ENCODE peak calls at places on chromosomes 11 and 22, in five cellular contexts. C is gastrocnemius medialis; K is foreskin fibroblast; H is CD4-positive, CD25-positive, alpha-beta regulatory T cell; P is IMR-90. D is an unnamed sample.
A peak's percentile ranks its signal among the peaks of the same experiment; 100 is the strongest.

GRCh38 chr11:12409621-12410005 is 32.2 kb downstream of the PARVA start:
- DNase-seq in C (no peak), K (peak; percentile 41), H (no peak), P (peak; percentile 20), D (no peak)

GRCh38 chr11:66467756-66468155 is 1.1 kb downstream of the PELI3 start:
- DNase-seq in C (no peak), K (no peak), H (peak; percentile 60), P (no peak), D (no peak)

GRCh38 chr11:503179-503981 is 3.7 kb downstream of the RNH1 start:
- DNase-seq in C (peak; percentile 71), K (peak; percentile 34), H (peak; percentile 33), P (peak; percentile 19), D (no peak)

GRCh38 chr22:25712661-25713400 is 29.2 kb upstream of the MYO18B start:
- DNase-seq in C (no peak), K (no peak), H (no peak), P (no peak), D (no peak)

GRCh38 chr22:50673231-50674126 is 856 bp downstream of the SHANK3 start:
- DNase-seq in C (no peak), K (no peak), H (no peak), P (no peak), D (no peak)

GRCh38 chr11:134040386-134041297 is 28.2 kb upstream of the JAM3 start:
- DNase-seq in C (no peak), K (no peak), H (no peak), P (peak; percentile 90), D (peak; percentile 54)

GRCh38 chr11:32136654-32137053 is 45.8 kb downstream of the RCN1 start:
- DNase-seq in C (no peak), K (no peak), H (no peak), P (no peak), D (no peak)

GRCh38 chr11:115716080-115716479 is 211.9 kb upstream of the CADM1 start:
- DNase-seq in C (no peak), K (no peak), H (no peak), P (no peak), D (no peak)

GRCh38 chr22:34804588-34804987 is 261.4 kb upstream of the ISX start:
- DNase-seq in C (no peak), K (no peak), H (no peak), P (no peak), D (no peak)

GRCh38 chr11:2121227-2122130 is 17.7 kb downstream of the IGF2 start:
- DNase-seq in C (no peak), K (no peak), H (no peak), P (no peak), D (no peak)

GRCh38 chr22:49046546-49047305 is 780.9 kb downstream of the BRD1 start:
- DNase-seq in C (no peak), K (no peak), H (peak; percentile 29), P (no peak), D (no peak)

GRCh38 chr11:117026593-117027330 is 71.5 kb downstream of the SIK3 start:
- DNase-seq in C (no peak), K (peak; percentile 78), H (peak; percentile 16), P (peak; percentile 90), D (peak; percentile 31)

GRCh38 chr11:28569099-28569498 is 460.9 kb downstream of the METTL15 start:
- DNase-seq in C (no peak), K (no peak), H (no peak), P (no peak), D (no peak)

DNA sequence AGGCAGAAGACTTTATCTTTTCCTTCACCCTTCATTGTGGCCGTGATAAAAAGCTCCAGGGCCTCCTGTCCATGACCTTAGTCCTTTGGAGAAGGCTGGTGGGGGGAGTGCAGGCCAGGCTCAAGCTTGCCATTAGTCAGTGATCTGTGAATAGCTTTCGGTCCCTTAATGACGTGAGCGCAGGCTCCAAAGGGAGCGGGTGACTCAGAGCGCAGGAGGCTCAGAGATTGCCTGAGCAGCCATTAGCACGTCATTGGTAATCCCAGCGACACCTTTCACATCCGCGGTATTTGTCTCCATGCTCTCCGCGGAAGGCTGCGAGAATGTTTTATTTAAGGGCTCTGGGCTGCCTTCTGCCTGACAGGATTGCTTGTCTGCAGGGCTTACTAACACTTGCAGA is 458.5 kb downstream of the METTL15 start:
- DNase-seq in C (peak; percentile 71), K (peak; percentile 94), H (no peak), P (peak; percentile 100), D (peak; percentile 92)
- H3K4me3 ChIP-seq in C (no peak overlapping the region), K (peak overlapping the region; percentile 27), H (no peak overlapping the region), P (peak overlapping the region; percentile 3), D (peak overlapping the region; percentile 0)

GRCh38 chr11:74953448-74953847 is 4.4 kb downstream of the SPCS2 start:
- DNase-seq in C (no peak), K (no peak), H (no peak), P (no peak), D (no peak)
- H3K4me3 ChIP-seq in C (no peak overlapping the region), K (no peak overlapping the region), H (no peak overlapping the region), P (no peak overlapping the region), D (no peak overlapping the region)

DNA sequence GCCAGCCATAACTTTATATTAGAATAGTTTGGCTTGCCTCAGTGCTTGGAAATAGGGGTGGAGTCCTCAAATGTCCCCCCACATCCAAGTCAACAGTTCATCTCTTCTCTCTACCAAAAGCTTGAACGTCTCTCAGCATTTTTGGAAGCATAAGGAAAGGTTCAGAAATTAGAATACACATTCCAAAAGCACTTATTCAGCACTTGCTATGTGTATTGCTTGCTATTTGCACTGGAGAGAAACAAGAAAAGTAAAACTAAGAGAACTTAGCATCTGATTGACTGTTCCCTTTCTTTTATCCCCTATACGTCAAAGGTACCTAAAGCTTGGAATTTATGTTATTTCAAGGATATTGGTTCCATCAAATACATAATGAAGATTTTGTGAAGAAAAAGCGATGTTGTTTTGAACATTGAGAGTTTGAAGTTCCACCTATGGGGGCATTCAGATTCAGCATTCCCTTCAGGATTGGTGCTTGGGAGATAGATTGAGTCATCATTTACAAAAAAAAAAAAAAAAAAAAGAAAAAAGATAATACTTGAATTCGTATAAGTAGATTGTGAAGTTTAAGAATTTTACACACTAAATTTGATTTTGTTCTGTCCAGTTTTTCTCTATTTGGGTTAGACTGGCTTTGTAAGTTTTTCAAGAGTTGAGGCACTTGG is 1.3 kb downstream of the TBRG1 start:
- DNase-seq in C (no peak), K (no peak), H (no peak), P (peak; percentile 20), D (no peak)
- H3K4me3 ChIP-seq in C (peak overlapping the region; percentile 90), K (peak overlapping the region; percentile 97), H (peak overlapping the region; percentile 99), P (peak overlapping the region; percentile 79), D (peak overlapping the region; percentile 87)

DNA sequence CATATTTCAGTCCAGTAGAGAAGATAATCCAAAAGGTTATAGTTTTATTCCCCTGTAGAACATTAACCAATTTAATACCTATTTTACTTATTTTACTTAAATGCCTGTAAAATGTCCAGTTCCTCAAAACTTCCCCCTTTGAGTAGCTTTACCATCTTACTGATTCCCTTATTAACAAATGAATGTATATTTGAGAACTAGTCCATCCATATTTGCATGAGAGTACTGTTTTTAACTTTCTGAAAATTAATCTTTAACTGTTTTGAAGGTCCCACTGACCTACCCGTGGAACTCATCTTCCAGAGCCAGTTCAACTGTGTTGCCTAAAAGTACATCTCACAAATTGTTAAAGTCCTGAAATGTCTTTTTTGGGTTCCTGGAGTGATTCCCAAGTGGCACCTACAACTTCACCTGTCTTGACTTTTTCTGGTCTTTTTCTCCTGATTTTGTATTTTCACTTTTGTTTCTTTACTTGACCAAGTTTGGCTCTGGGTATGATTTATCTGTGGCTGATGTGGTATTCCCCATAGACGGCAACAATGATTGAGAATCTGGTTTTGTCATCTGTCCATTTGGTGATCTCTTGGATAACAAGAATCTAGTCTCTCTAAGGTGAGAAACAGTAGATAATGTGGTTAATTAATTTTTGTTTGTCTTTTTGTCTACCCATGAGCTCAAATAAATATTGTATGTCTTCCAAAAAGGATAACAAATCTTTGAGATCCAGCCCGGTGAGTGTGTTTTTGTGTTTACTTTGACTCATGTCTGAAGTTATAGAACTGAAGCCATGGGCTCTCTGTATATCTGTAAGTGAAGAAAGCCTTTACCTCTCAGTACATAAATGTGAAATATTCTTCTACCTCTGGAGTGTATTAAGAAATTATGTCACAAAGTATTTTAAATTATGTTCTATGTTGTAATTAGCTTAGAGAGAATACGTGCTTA is 174.2 kb downstream of the ETS1 start:
- DNase-seq in C (no peak), K (no peak), H (no peak), P (peak; percentile 74), D (no peak)
- H3K4me3 ChIP-seq in C (no peak overlapping the region), K (no peak overlapping the region), H (no peak overlapping the region), P (no peak overlapping the region), D (no peak overlapping the region)

GRCh38 chr11:114297806-114298700 is 1.9 kb downstream of the NNMT start:
- DNase-seq in C (no peak), K (no peak), H (no peak), P (no peak), D (no peak)

GRCh38 chr11:114295676-114296081 is 520 bp upstream of the NNMT start:
- DNase-seq in C (no peak), K (no peak), H (no peak), P (no peak), D (no peak)

GRCh38 chr11:114296190-114296978 is at the start of gene NNMT:
- DNase-seq in C (peak; percentile 78), K (peak; percentile 96), H (no peak), P (peak; percentile 97), D (peak; percentile 95)

GRCh38 chr11:114298701-114299090 is 2.5 kb downstream of the NNMT start:
- DNase-seq in C (no peak), K (no peak), H (no peak), P (no peak), D (no peak)

DNA sequence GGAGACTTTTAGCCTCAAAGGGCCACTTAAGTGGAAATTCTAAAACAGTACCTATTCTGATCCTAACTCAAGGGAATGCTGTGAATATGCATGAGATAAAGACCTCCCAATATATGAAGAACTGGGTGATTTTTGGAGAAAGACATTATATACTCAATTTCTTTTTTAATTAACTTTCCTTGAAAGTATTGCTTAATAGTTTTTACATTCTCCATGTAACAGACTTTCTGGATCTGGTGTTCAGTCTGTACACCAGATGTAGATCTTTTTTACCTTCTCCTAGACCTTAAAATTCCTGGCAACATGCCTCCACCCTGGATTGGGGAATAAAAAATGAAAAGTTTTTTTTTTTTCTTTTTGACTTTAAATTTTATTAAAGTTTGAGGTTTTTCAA is 777 bp downstream of the NNMT start:
- DNase-seq in C (no peak), K (no peak), H (no peak), P (no peak), D (no peak)
- H3K4me3 ChIP-seq in C (peak overlapping the region; percentile 49), K (peak overlapping the region; percentile 69), H (no peak overlapping the region), P (peak overlapping the region; percentile 62), D (peak overlapping the region; percentile 83)

GRCh38 chr11:59600234-59600633 is 15.3 kb downstream of the OSBP start:
- DNase-seq in C (no peak), K (no peak), H (no peak), P (no peak), D (no peak)

GRCh38 chr11:59602432-59602831 is 13.1 kb downstream of the OSBP start:
- DNase-seq in C (no peak), K (no peak), H (no peak), P (no peak), D (no peak)

GRCh38 chr11:59600636-59601035 is 14.9 kb downstream of the OSBP start:
- DNase-seq in C (no peak), K (no peak), H (no peak), P (no peak), D (no peak)

DNA sequence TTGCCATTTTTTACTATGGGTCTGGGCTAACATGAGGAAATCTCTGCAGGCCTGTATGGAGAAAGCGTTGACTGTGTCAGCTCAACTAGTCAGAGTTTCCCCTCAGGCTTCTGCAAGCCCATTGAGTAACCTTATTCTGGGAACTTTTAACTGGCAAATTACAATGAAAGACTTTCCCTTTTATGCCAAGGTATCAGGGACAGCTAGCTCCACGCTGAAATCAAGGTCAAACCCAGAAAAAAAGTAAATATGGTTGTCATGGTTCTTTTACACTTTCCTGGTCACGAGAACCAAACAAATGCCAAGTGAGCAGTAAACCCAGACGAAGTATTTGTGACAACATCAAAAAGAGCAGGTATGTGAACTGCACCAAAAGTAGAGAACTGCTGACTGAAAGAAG is 13.8 kb downstream of the OSBP start:
- DNase-seq in C (no peak), K (no peak), H (no peak), P (no peak), D (no peak)
- H3K4me3 ChIP-seq in C (no peak overlapping the region), K (no peak overlapping the region), H (no peak overlapping the region), P (no peak overlapping the region), D (no peak overlapping the region)

D was measured in AG04449.